ENCODE peak calls at places on chromosomes 4 and X, in six cellular contexts. I is tibial nerve, D is tibial artery, E is A673, G is hepatocyte, Y is GM12878. A is an unnamed sample.

GRCh38 chr4:41602886-41603503 is 65.0 kb downstream of the LIMCH1 start:
- DNase-seq in Y (no peak), D (no peak), E (no peak), I (no peak), G (no peak), A (no peak)

GRCh38 chr4:44146516-44146915 is 302.1 kb downstream of the KCTD8 start:
- DNase-seq in E (no peak), I (no peak), G (no peak), D (no peak), Y (no peak), A (no peak)

GRCh38 chr4:30870513-30870912 is 150.3 kb downstream of the PCDH7 start:
- DNase-seq in G (no peak), I (no peak), Y (no peak), E (no peak), D (no peak), A (no peak)

GRCh38 chrX:39029221-39029620 is 228.0 kb downstream of the MID1IP1 start:
- DNase-seq in G (no peak), E (no peak), D (no peak), I (no peak), Y (no peak), A (no peak)

GRCh38 chr4:166501941-166502382 is 628.9 kb downstream of the TLL1 start:
- DNase-seq in I (no peak), E (peak), G (peak), D (no peak), Y (no peak), A (no peak)

GRCh38 chrX:133415276-133416105 is at the start of gene GPC4:
- DNase-seq in D (peak), G (peak), I (peak), E (peak), Y (no peak), A (no peak)

GRCh38 chr4:71254451-71255012 is 84.3 kb upstream of the SLC4A4 start:
- DNase-seq in Y (no peak), I (no peak), G (no peak), E (no peak), D (no peak), A (no peak)

GRCh38 chrX:42107495-42108139 is 184.3 kb upstream of the CASK start:
- DNase-seq in G (no peak), Y (no peak), I (no peak), E (no peak), D (no peak), A (no peak)

GRCh38 chr4:169630069-169630468 is 9.7 kb downstream of the CLCN3 start:
- DNase-seq in Y (no peak), G (no peak), D (no peak), E (no peak), I (no peak), A (no peak)

GRCh38 chrX:100615015-100615414 is 21.6 kb downstream of the TSPAN6 start:
- DNase-seq in Y (peak), G (peak), E (peak), D (no peak), I (no peak), A (no peak)

GRCh38 chr4:153142700-153143438 is 61.4 kb upstream of the TRIM2 start:
- DNase-seq in G (peak), D (peak), E (peak), I (peak), Y (no peak), A (peak)

GRCh38 chr4:53997901-53998300 is 66.5 kb downstream of the CHIC2 start:
- DNase-seq in G (no peak), I (no peak), Y (no peak), E (no peak), D (no peak), A (no peak)

GRCh38 chrX:63855896-63856295 is 70.9 kb upstream of the ARHGEF9 start:
- DNase-seq in D (no peak), G (no peak), Y (no peak), E (no peak), I (no peak), A (no peak)

GRCh38 chr4:126627255-126627654 is 1005.5 kb upstream of the INTU start:
- DNase-seq in Y (no peak), I (no peak), D (no peak), G (no peak), E (peak), A (no peak)

GRCh38 chrX:38923451-38923969 is 122.3 kb downstream of the MID1IP1 start:
- DNase-seq in Y (peak), I (no peak), D (no peak), G (no peak), E (no peak), A (no peak)

GRCh38 chr4:23260510-23260909 is 567.8 kb downstream of the GBA3 start:
- DNase-seq in Y (no peak), E (no peak), I (no peak), G (no peak), D (no peak), A (no peak)

GRCh38 chrX:40651620-40652223 is 4.4 kb upstream of the CXorf38 start:
- DNase-seq in D (peak), G (peak), E (peak), I (peak), Y (no peak), A (no peak)

GRCh38 chr4:182876427-182876826 is 40.8 kb downstream of the DCTD start:
- DNase-seq in G (no peak), D (no peak), E (no peak), Y (no peak), I (no peak), A (no peak)

GRCh38 chr4:55947912-55948725 is 626 bp upstream of the CEP135 start:
- DNase-seq in E (peak), Y (peak), D (no peak), I (no peak), G (peak), A (no peak)

GRCh38 chrX:56763556-56764152 is 34.6 kb downstream of the NBDY start:
- DNase-seq in E (peak), Y (no peak), I (no peak), D (no peak), G (no peak), A (peak)

GRCh38 chr4:138398297-138398696 is 156.1 kb upstream of the SLC7A11 start:
- DNase-seq in D (no peak), E (no peak), Y (no peak), I (no peak), G (no peak), A (no peak)

GRCh38 chr4:53490965-53491622 is 100.2 kb downstream of the LNX1 start:
- DNase-seq in I (peak), Y (no peak), D (peak), E (peak), G (peak), A (no peak)

GRCh38 chr4:84050014-84050413 is 449.1 kb downstream of the NKX6-1 start:
- DNase-seq in I (no peak), D (no peak), G (no peak), E (no peak), Y (no peak), A (no peak)

GRCh38 chr4:155960522-155960921 is 6.9 kb upstream of the CTSO start:
- DNase-seq in Y (no peak), I (no peak), D (no peak), G (no peak), E (no peak), A (no peak)

GRCh38 chrX:108468486-108468885 is 28.8 kb downstream of the COL4A5 start:
- DNase-seq in E (no peak), I (no peak), G (no peak), Y (no peak), D (no peak), A (no peak)

GRCh38 chrX:63514575-63514967 is 163.4 kb upstream of the SPIN4 start:
- DNase-seq in I (no peak), G (no peak), D (no peak), E (no peak), Y (no peak), A (no peak)

GRCh38 chrX:21933077-21933476 is 7.4 kb upstream of the SMS start:
- DNase-seq in Y (no peak), E (no peak), I (no peak), D (no peak), G (no peak), A (no peak)

GRCh38 chrX:638482-639131 is 8.0 kb downstream of the SHOX start:
- DNase-seq in E (no peak), Y (no peak), I (no peak), G (no peak), D (no peak), A (no peak)

GRCh38 chr4:15868065-15868464 is 70.5 kb downstream of the FGFBP1 start:
- DNase-seq in D (peak), I (no peak), G (peak), Y (no peak), E (peak), A (no peak)

GRCh38 chr4:91838181-91838861 is 465.4 kb upstream of the GRID2 start:
- DNase-seq in G (no peak), Y (no peak), E (no peak), D (no peak), I (no peak), A (no peak)

GRCh38 chr4:25011135-25011866 is 19.4 kb downstream of the LGI2 start:
- DNase-seq in E (no peak), Y (no peak), G (peak), D (no peak), I (no peak), A (no peak)

GRCh38 chrX:95484781-95485180 is 1199.9 kb upstream of the DIAPH2 start:
- DNase-seq in G (no peak), Y (no peak), D (no peak), E (no peak), I (no peak), A (no peak)

GRCh38 chr4:175034986-175035705 is 117.0 kb downstream of the ADAM29 start:
- DNase-seq in Y (no peak), D (no peak), E (no peak), I (no peak), G (no peak), A (no peak)

GRCh38 chr4:151418385-151418784 is 9.4 kb downstream of the FHIP1A start:
- DNase-seq in D (no peak), E (no peak), I (no peak), Y (no peak), G (peak), A (no peak)

GRCh38 chr4:56737666-56738065 is 56.6 kb upstream of the HOPX start:
- DNase-seq in E (no peak), I (no peak), D (no peak), G (no peak), Y (no peak), A (no peak)

GRCh38 chrX:112946227-112946626 is 105.6 kb upstream of the AMOT start:
- DNase-seq in I (no peak), E (no peak), Y (no peak), G (no peak), D (peak), A (no peak)

GRCh38 chr4:8914461-8915171 is 43.0 kb upstream of the HMX1 start:
- DNase-seq in E (no peak), D (peak), Y (no peak), G (peak), I (no peak), A (no peak)

GRCh38 chr4:107737470-107737869 is 17.4 kb upstream of the PAPSS1 start:
- DNase-seq in D (no peak), I (no peak), G (no peak), E (no peak), Y (no peak), A (no peak)

GRCh38 chr4:150150545-150151156 is 72.4 kb downstream of the DCLK2 start:
- DNase-seq in E (no peak), D (no peak), I (no peak), G (no peak), Y (no peak), A (no peak)

GRCh38 chrX:154317391-154318000 is 21.9 kb downstream of the TKTL1 start:
- DNase-seq in I (no peak), D (no peak), Y (no peak), E (peak), G (peak), A (no peak)
- TF ChIP-seq CTCF in I (peak), D (peak), Y (peak), E (peak), G (peak), A (peak)

GRCh38 chrX:13279279-13280009 is 40.4 kb downstream of the ATXN3L start:
- DNase-seq in E (no peak), G (no peak), D (no peak), Y (no peak), I (no peak), A (no peak)
- H3K27ac ChIP-seq in E (no peak), G (no peak), D (no peak), Y (no peak), I (no peak), A (no peak)

GRCh38 chrX:130014356-130014755 is 31.9 kb downstream of the BCORL1 start:
- DNase-seq in E (no peak), I (no peak), D (no peak), G (no peak), Y (no peak), A (no peak)

GRCh38 chrX:130014770-130015169 is 32.3 kb downstream of the BCORL1 start:
- DNase-seq in I (no peak), Y (no peak), E (no peak), G (no peak), D (no peak), A (no peak)

GRCh38 chrX:130012683-130013082 is 30.2 kb downstream of the BCORL1 start:
- DNase-seq in I (no peak), E (no peak), Y (no peak), D (no peak), G (no peak), A (no peak)

GRCh38 chrX:130013661-130014060 is 31.2 kb downstream of the BCORL1 start:
- DNase-seq in Y (no peak), G (no peak), I (no peak), E (no peak), D (no peak), A (no peak)

DNA sequence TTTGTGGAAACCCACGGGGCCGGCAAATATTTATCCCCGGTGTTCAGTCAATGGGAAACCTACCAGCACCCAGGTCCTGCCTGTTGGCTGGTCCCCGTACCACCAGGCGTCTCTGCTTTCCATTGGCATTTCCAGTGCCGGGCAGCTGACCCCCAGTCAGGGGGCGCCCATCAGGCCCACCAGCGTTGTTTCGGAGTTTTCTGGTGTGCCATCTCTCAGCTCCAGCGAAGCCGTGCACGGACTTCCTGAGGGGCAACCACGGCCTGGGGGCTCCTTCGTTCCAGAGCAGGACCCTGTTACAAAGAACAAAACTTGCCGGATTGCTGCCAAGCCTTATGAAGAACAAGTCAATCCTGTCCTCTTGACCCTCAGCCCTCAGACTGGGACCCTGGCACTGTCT is 32.7 kb downstream of the BCORL1 start:
- DNase-seq in I (no peak), D (no peak), Y (no peak), G (no peak), E (no peak), A (no peak)
- H3K4me3 ChIP-seq in I (no peak), D (no peak), Y (no peak), G (no peak), E (no peak), A (no peak)

DNA sequence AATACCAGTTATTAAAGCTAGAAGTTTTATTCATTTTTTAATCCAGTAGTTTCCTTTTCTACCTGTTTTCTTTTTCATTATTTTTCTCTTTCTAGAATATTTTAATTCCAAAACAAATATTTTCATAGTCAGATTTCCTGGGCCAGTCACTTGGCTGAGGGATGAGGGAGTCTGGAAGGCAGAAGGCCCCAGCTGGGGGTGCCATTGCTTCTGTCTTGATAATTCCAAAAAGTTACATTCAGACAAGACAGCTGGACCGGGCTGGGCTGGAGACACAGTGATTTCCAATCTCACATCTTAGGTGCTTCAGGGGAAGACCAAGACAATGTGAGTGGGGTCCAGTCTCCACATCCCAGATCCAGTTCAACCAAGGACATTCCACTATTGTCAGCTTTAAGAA is 263.5 kb downstream of the TMA16 start:
- DNase-seq in D (no peak), G (no peak), I (no peak), Y (no peak), E (peak), A (no peak)
- TF ChIP-seq CTCF in D (no peak), G (no peak), I (no peak), Y (no peak), E (peak), A (no peak)

GRCh38 chr4:48722509-48723446 is 57.3 kb downstream of the FRYL start:
- DNase-seq in Y (no peak), I (no peak), E (no peak), D (no peak), G (no peak), A (no peak)
- H3K27ac ChIP-seq in Y (no peak), I (no peak), E (no peak), D (no peak), G (no peak), A (no peak)

GRCh38 chr4:80462537-80463207 is 127.1 kb downstream of the CFAP299 start:
- DNase-seq in I (no peak), D (no peak), E (no peak), Y (peak), G (no peak), A (no peak)
- H3K4me3 ChIP-seq in I (peak), D (no peak), E (no peak), Y (no peak), G (no peak), A (no peak)

GRCh38 chrX:74321191-74321590 is 17.2 kb downstream of the ZCCHC13 start:
- DNase-seq in G (no peak), Y (no peak), I (no peak), D (no peak), E (no peak), A (no peak)

GRCh38 chrX:74325130-74326059 is 21.4 kb downstream of the ZCCHC13 start:
- DNase-seq in D (no peak), Y (no peak), G (no peak), E (no peak), I (no peak), A (no peak)
- TF ChIP-seq CTCF in D (no peak), Y (no peak), G (no peak), E (no peak), I (no peak), A (no peak)

GRCh38 chr4:159386620-159387019 is 283.7 kb downstream of the RAPGEF2 start:
- DNase-seq in G (no peak), D (no peak), E (no peak), I (no peak), Y (no peak), A (no peak)
- H3K27ac ChIP-seq in G (no peak), D (no peak), E (no peak), I (no peak), Y (no peak), A (no peak)

GRCh38 chr4:173609158-173609557 is 79.1 kb upstream of the HAND2 start:
- DNase-seq in I (no peak), D (no peak), E (no peak), G (no peak), Y (no peak), A (no peak)
- H3K4me3 ChIP-seq in I (no peak), D (no peak), E (peak), G (no peak), Y (no peak), A (no peak)

GRCh38 chr4:76799718-76800117 is 98.2 kb downstream of the SOWAHB start:
- DNase-seq in D (no peak), G (no peak), Y (no peak), E (no peak), I (no peak), A (no peak)

GRCh38 chr4:76802546-76803021 is 95.4 kb downstream of the SOWAHB start:
- DNase-seq in E (peak), D (no peak), Y (no peak), I (no peak), G (peak), A (no peak)

GRCh38 chr4:76800902-76801301 is 97.0 kb downstream of the SOWAHB start:
- DNase-seq in E (no peak), I (no peak), G (no peak), Y (peak), D (no peak), A (no peak)

GRCh38 chr4:76803522-76803921 is 94.4 kb downstream of the SOWAHB start:
- DNase-seq in E (peak), G (peak), D (no peak), I (no peak), Y (no peak), A (no peak)

DNA sequence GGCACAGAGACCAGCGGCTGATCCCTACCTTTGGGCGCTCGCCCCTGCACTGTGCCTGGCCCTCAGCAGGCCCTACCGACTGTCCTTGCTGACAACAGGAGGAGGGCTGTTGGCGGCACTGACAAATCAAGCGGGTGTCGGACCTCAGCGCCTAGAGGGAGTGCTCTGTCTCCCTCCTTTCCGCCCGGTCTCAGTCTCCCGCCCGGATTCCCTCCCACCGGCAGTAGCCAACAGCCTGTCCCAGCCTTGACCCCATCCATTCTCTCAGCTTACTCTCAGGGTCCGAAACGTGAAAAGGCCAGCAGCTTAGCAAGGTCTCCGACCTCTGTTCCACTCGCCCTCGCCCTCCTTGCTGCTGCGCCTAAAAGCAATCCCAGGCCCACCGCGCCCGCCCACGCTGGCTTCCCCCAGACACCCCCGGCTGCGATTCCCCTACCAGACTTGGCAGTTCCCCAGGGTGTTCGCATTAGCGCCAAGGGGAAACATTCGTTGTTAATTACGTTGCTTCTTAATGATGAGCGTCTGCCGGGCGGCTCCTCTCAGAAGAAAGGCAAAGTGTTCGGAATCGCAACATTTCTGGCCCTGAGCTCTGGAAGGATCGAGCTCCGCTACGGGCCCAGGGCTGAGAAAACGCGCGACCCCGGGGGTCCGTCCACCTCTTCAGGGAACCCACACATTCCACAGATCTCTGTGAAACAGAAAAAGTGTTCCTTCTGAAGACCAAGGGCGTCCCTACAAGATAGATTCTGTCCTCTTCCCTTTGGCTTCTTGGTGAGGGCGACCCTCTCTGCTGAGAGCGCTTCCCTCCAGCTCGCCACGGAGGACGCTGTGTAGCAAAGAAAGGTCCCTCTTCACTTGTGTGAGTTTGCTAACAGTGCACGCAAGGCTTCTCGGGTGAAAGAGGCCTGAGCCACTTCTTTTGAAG is 96.1 kb downstream of the SOWAHB start:
- DNase-seq in G (peak), I (no peak), D (no peak), Y (no peak), E (peak), A (no peak)
- TF ChIP-seq CTCF in G (peak), I (peak), D (no peak), Y (no peak), E (no peak), A (no peak)

A was measured in dorsolateral prefrontal cortex.